ENCODE peak calls at places on chromosomes 1 and 21, in seven cellular contexts. U, M, R, Y, T, V and E are unnamed samples.

GRCh38 chr1:67540733-67541125 is 110.5 kb upstream of the SERBP1 start:
- DNase-seq in U (peak), M (no peak), R (no peak), Y (no peak), T (no peak), V (no peak), E (no peak)

GRCh38 chr1:236736761-236737160 is 50.5 kb downstream of the ACTN2 start:
- DNase-seq in U (no peak), M (no peak), R (no peak), Y (no peak), T (no peak), V (no peak), E (no peak)

GRCh38 chr21:27426196-27426595 is 459.3 kb upstream of the ADAMTS5 start:
- DNase-seq in U (no peak), M (no peak), R (no peak), Y (no peak), T (no peak), V (no peak), E (no peak)

GRCh38 chr1:12438349-12438924 is 179.6 kb downstream of the DHRS3 start:
- DNase-seq in U (peak), M (no peak), R (no peak), Y (no peak), T (no peak), V (no peak), E (no peak)

GRCh38 chr1:186985889-186986491 is 157.2 kb downstream of the PLA2G4A start:
- DNase-seq in U (peak), M (peak), R (peak), Y (no peak), T (no peak), V (no peak), E (no peak)

GRCh38 chr1:204487256-204487615 is 7.4 kb downstream of the PIK3C2B start:
- DNase-seq in U (no peak), M (no peak), R (no peak), Y (no peak), T (no peak), V (no peak), E (no peak)

GRCh38 chr1:99682291-99682751 is 36.4 kb downstream of the PALMD start:
- DNase-seq in U (peak), M (no peak), R (no peak), Y (no peak), T (no peak), V (no peak), E (no peak)

GRCh38 chr1:98428864-98429263 is 232.7 kb upstream of the SNX7 start:
- DNase-seq in U (no peak), M (no peak), R (no peak), Y (no peak), T (no peak), V (no peak), E (no peak)

GRCh38 chr1:160978510-160978927 is 23.9 kb upstream of the ITLN2 start:
- DNase-seq in U (no peak), M (no peak), R (no peak), Y (no peak), T (no peak), V (no peak), E (no peak)

GRCh38 chr1:184595609-184596008 is 159.0 kb downstream of the EDEM3 start:
- DNase-seq in U (peak), M (no peak), R (peak), Y (no peak), T (no peak), V (no peak), E (no peak)

GRCh38 chr1:116853680-116854191 is 56.0 kb upstream of the PTGFRN start:
- DNase-seq in U (peak), M (no peak), R (no peak), Y (no peak), T (no peak), V (no peak), E (no peak)

GRCh38 chr1:50368179-50369007 is 54.9 kb downstream of the DMRTA2 start:
- DNase-seq in U (peak), M (peak), R (no peak), Y (no peak), T (no peak), V (no peak), E (no peak)

GRCh38 chr1:8284167-8284566 is 33.7 kb upstream of the SLC45A1 start:
- DNase-seq in U (no peak), M (no peak), R (no peak), Y (no peak), T (no peak), V (no peak), E (no peak)

GRCh38 chr1:63323866-63324778 is 1.8 kb downstream of the FOXD3 start:
- DNase-seq in U (no peak), M (no peak), R (no peak), Y (no peak), T (no peak), V (no peak), E (no peak)

GRCh38 chr1:117735045-117735992 is 129.5 kb downstream of the TENT5C start:
- DNase-seq in U (peak), M (peak), R (no peak), Y (no peak), T (no peak), V (peak), E (no peak)

GRCh38 chr1:173474097-173474779 is 2.9 kb upstream of the PRDX6 start:
- DNase-seq in U (no peak), M (no peak), R (no peak), Y (no peak), T (no peak), V (no peak), E (no peak)

GRCh38 chr1:56920551-56920950 is 45.3 kb downstream of the C8B start:
- DNase-seq in U (no peak), M (no peak), R (no peak), Y (no peak), T (no peak), V (no peak), E (no peak)

GRCh38 chr1:151165281-151165737 is 393 bp downstream of the LYSMD1 start:
- DNase-seq in U (peak), M (peak), R (no peak), Y (peak), T (no peak), V (peak), E (no peak)

GRCh38 chr1:34988581-34988980 is 3.4 kb upstream of the TMEM35B start:
- DNase-seq in U (no peak), M (no peak), R (no peak), Y (no peak), T (no peak), V (no peak), E (no peak)

GRCh38 chr1:75937034-75937433 is 4.8 kb upstream of the ASB17 start:
- DNase-seq in U (peak), M (no peak), R (peak), Y (no peak), T (no peak), V (no peak), E (no peak)

GRCh38 chr1:31626451-31627202 is 9.1 kb downstream of the HCRTR1 start:
- DNase-seq in U (no peak), M (no peak), R (no peak), Y (no peak), T (no peak), V (no peak), E (no peak)

GRCh38 chr21:42061866-42062542 is 9.1 kb upstream of the UMODL1 start:
- DNase-seq in U (no peak), M (no peak), R (no peak), Y (no peak), T (no peak), V (peak), E (no peak)

GRCh38 chr1:81801032-81801833 is 499 bp downstream of the ADGRL2 start:
- DNase-seq in U (peak), M (peak), R (peak), Y (peak), T (peak), V (peak), E (peak)

GRCh38 chr21:33022828-33023573 is 2.7 kb upstream of the OLIG2 start:
- DNase-seq in U (no peak), M (no peak), R (no peak), Y (no peak), T (no peak), V (no peak), E (no peak)

GRCh38 chr21:19565587-19565986 is 1162.0 kb upstream of the TMPRSS15 start:
- DNase-seq in U (no peak), M (no peak), R (no peak), Y (no peak), T (no peak), V (no peak), E (no peak)

GRCh38 chr1:214540324-214540723 is 11.1 kb downstream of the PTPN14 start:
- DNase-seq in U (no peak), M (peak), R (no peak), Y (no peak), T (no peak), V (no peak), E (no peak)

GRCh38 chr1:56444960-56445646 is 134.3 kb downstream of the PLPP3 start:
- DNase-seq in U (no peak), M (no peak), R (no peak), Y (no peak), T (no peak), V (no peak), E (no peak)

GRCh38 chr1:244653439-244654283 is 735 bp downstream of the DESI2 start:
- DNase-seq in U (peak), M (no peak), R (no peak), Y (no peak), T (no peak), V (no peak), E (no peak)

GRCh38 chr21:15343066-15343465 is 278.3 kb upstream of the NRIP1 start:
- DNase-seq in U (peak), M (no peak), R (no peak), Y (no peak), T (no peak), V (no peak), E (no peak)

GRCh38 chr1:218591966-218592365 is 246.8 kb downstream of the TGFB2 start:
- DNase-seq in U (peak), M (no peak), R (no peak), Y (no peak), T (no peak), V (no peak), E (no peak)

GRCh38 chr21:42061195-42061865 is 9.8 kb upstream of the UMODL1 start:
- DNase-seq in U (no peak), M (peak), R (no peak), Y (peak), T (no peak), V (peak), E (peak)

GRCh38 chr1:173057984-173058383 is 7.2 kb upstream of the TNFSF18 start:
- DNase-seq in U (no peak), M (no peak), R (no peak), Y (no peak), T (no peak), V (no peak), E (no peak)

GRCh38 chr1:100584761-100585745 is 47.1 kb downstream of the GPR88 start:
- DNase-seq in U (no peak), M (no peak), R (no peak), Y (no peak), T (no peak), V (no peak), E (no peak)

GRCh38 chr1:8017495-8018310 is 8.4 kb downstream of the ERRFI1 start:
- DNase-seq in U (peak), M (no peak), R (peak), Y (no peak), T (no peak), V (no peak), E (no peak)

GRCh38 chr1:15708486-15709137 is 24.5 kb downstream of the PLEKHM2 start:
- DNase-seq in U (no peak), M (no peak), R (no peak), Y (no peak), T (no peak), V (no peak), E (no peak)

GRCh38 chr1:241640867-241641542 is 836 bp upstream of the CHML start:
- DNase-seq in U (peak), M (no peak), R (no peak), Y (no peak), T (no peak), V (peak), E (no peak)

GRCh38 chr1:17059391-17060128 is 5.7 kb upstream of the SDHB start:
- DNase-seq in U (peak), M (peak), R (peak), Y (peak), T (no peak), V (peak), E (no peak)

GRCh38 chr1:174791863-174792262 is 207.9 kb upstream of the CACYBP start:
- DNase-seq in U (no peak), M (no peak), R (no peak), Y (no peak), T (no peak), V (no peak), E (no peak)

GRCh38 chr1:43302226-43302625 is 1.4 kb downstream of the TIE1 start:
- DNase-seq in U (no peak), M (no peak), R (no peak), Y (no peak), T (no peak), V (peak), E (no peak)

GRCh38 chr1:209780276-209780675 is 4.1 kb downstream of the C1orf74 start:
- DNase-seq in U (no peak), M (no peak), R (no peak), Y (no peak), T (no peak), V (no peak), E (no peak)

GRCh38 chr1:178934574-178934945 is 63.7 kb upstream of the ANGPTL1 start:
- DNase-seq in U (no peak), M (no peak), R (no peak), Y (no peak), T (no peak), V (no peak), E (no peak)

GRCh38 chr1:178937770-178938169 is 66.9 kb upstream of the ANGPTL1 start:
- DNase-seq in U (no peak), M (no peak), R (no peak), Y (no peak), T (no peak), V (no peak), E (no peak)

GRCh38 chr1:178933709-178934573 is 63.1 kb upstream of the ANGPTL1 start:
- DNase-seq in U (no peak), M (peak), R (no peak), Y (no peak), T (no peak), V (no peak), E (no peak)

GRCh38 chr1:178932966-178933603 is 62.2 kb upstream of the ANGPTL1 start:
- DNase-seq in U (no peak), M (no peak), R (no peak), Y (no peak), T (no peak), V (no peak), E (no peak)

GRCh38 chr1:178935610-178936009 is 64.7 kb upstream of the ANGPTL1 start:
- DNase-seq in U (no peak), M (no peak), R (no peak), Y (no peak), T (no peak), V (no peak), E (no peak)
- TF ChIP-seq CTCF in U (no peak), M (no peak), R (no peak), Y (no peak), T (no peak), V (no peak), E (no peak)

GRCh38 chr1:153400244-153400643 is 9.4 kb upstream of the S100A8 start:
- DNase-seq in U (no peak), M (no peak), R (no peak), Y (no peak), T (no peak), V (no peak), E (no peak)
- TF ChIP-seq CTCF in U (peak), M (no peak), R (peak), Y (no peak), T (no peak), V (no peak), E (no peak)

GRCh38 chr1:53480678-53481077 is 21.5 kb downstream of the DMRTB1 start:
- DNase-seq in U (no peak), M (no peak), R (no peak), Y (no peak), T (no peak), V (no peak), E (no peak)
- TF ChIP-seq CTCF in U (no peak), M (no peak), R (no peak), Y (no peak), T (no peak), V (no peak), E (no peak)

GRCh38 chr1:239997515-239998311 is 94.0 kb upstream of the FMN2 start:
- DNase-seq in U (no peak), M (no peak), R (no peak), Y (no peak), T (no peak), V (no peak), E (no peak)
- TF ChIP-seq CTCF in U (peak), M (peak), R (no peak), Y (no peak), T (peak), V (no peak), E (peak)

GRCh38 chr1:18232052-18232451 is 124.5 kb downstream of the IGSF21 start:
- DNase-seq in U (no peak), M (no peak), R (no peak), Y (no peak), T (no peak), V (no peak), E (no peak)
- TF ChIP-seq CTCF in U (peak), M (peak), R (peak), Y (peak), T (peak), V (no peak), E (peak)